ENCODE peak calls at places on chromosomes 4 and X, in nine cellular contexts. One of them, this sample, is unnamed.

GRCh38 chr4:186485621-186486062 is 69.7 kb downstream of the MTNR1A start:
- DNase-seq in GM06990: no peak
- DNase-seq in H9: no peak
- DNase-seq in brain microvascular endothelial cell: no peak
- DNase-seq in lower lobe of right lung: no peak
- DNase-seq in CD8-positive, alpha-beta T cell: no peak
- DNase-seq in mucosa of descending colon: no peak
- DNase-seq in CD4-positive, alpha-beta T cell: no peak
- DNase-seq in fibroblast of pulmonary artery: peak; percentile 17
- DNase-seq in this sample: no peak

GRCh38 chr4:67624939-67625338 is 66.4 kb downstream of the STAP1 start:
- DNase-seq in GM06990: no peak
- DNase-seq in H9: no peak
- DNase-seq in brain microvascular endothelial cell: no peak
- DNase-seq in lower lobe of right lung: no peak
- DNase-seq in CD8-positive, alpha-beta T cell: no peak
- DNase-seq in mucosa of descending colon: no peak
- DNase-seq in CD4-positive, alpha-beta T cell: no peak
- DNase-seq in fibroblast of pulmonary artery: no peak
- DNase-seq in this sample: no peak

GRCh38 chrX:93874554-93874953 is 200.5 kb downstream of the FAM133A start:
- DNase-seq in GM06990: no peak
- DNase-seq in H9: peak; percentile 37
- DNase-seq in brain microvascular endothelial cell: no peak
- DNase-seq in lower lobe of right lung: no peak
- DNase-seq in CD8-positive, alpha-beta T cell: no peak
- DNase-seq in mucosa of descending colon: no peak
- DNase-seq in CD4-positive, alpha-beta T cell: no peak
- DNase-seq in fibroblast of pulmonary artery: peak; percentile 7
- DNase-seq in this sample: peak; percentile 11

GRCh38 chrX:26927419-26927818 is 535.7 kb downstream of the PPP4R3C start:
- DNase-seq in GM06990: no peak
- DNase-seq in H9: no peak
- DNase-seq in brain microvascular endothelial cell: no peak
- DNase-seq in lower lobe of right lung: no peak
- DNase-seq in CD8-positive, alpha-beta T cell: no peak
- DNase-seq in mucosa of descending colon: no peak
- DNase-seq in CD4-positive, alpha-beta T cell: no peak
- DNase-seq in fibroblast of pulmonary artery: no peak
- DNase-seq in this sample: no peak

GRCh38 chr4:26490111-26490979 is at the start of gene CCKAR:
- DNase-seq in GM06990: no peak
- DNase-seq in H9: no peak
- DNase-seq in brain microvascular endothelial cell: no peak
- DNase-seq in lower lobe of right lung: no peak
- DNase-seq in CD8-positive, alpha-beta T cell: no peak
- DNase-seq in mucosa of descending colon: no peak
- DNase-seq in CD4-positive, alpha-beta T cell: no peak
- DNase-seq in fibroblast of pulmonary artery: no peak
- DNase-seq in this sample: no peak

GRCh38 chr4:102789317-102789717 is 28.5 kb upstream of the MANBA start:
- DNase-seq in GM06990: no peak
- DNase-seq in H9: no peak
- DNase-seq in brain microvascular endothelial cell: peak; percentile 40
- DNase-seq in lower lobe of right lung: no peak
- DNase-seq in CD8-positive, alpha-beta T cell: no peak
- DNase-seq in mucosa of descending colon: no peak
- DNase-seq in CD4-positive, alpha-beta T cell: no peak
- DNase-seq in fibroblast of pulmonary artery: peak; percentile 88
- DNase-seq in this sample: no peak

GRCh38 chrX:103688949-103689348 is 2.5 kb upstream of the MORF4L2 start:
- DNase-seq in GM06990: peak; percentile 14
- DNase-seq in H9: no peak
- DNase-seq in brain microvascular endothelial cell: peak; percentile 5
- DNase-seq in lower lobe of right lung: no peak
- DNase-seq in CD8-positive, alpha-beta T cell: no peak
- DNase-seq in mucosa of descending colon: no peak
- DNase-seq in CD4-positive, alpha-beta T cell: no peak
- DNase-seq in fibroblast of pulmonary artery: peak; percentile 59
- DNase-seq in this sample: no peak

GRCh38 chrX:110915120-110915519 is 119.5 kb upstream of the CHRDL1 start:
- DNase-seq in GM06990: no peak
- DNase-seq in H9: no peak
- DNase-seq in brain microvascular endothelial cell: no peak
- DNase-seq in lower lobe of right lung: no peak
- DNase-seq in CD8-positive, alpha-beta T cell: no peak
- DNase-seq in mucosa of descending colon: no peak
- DNase-seq in CD4-positive, alpha-beta T cell: no peak
- DNase-seq in fibroblast of pulmonary artery: peak; percentile 0
- DNase-seq in this sample: no peak

GRCh38 chrX:13128104-13128503 is 83.7 kb upstream of the FAM9C start:
- DNase-seq in GM06990: no peak
- DNase-seq in H9: no peak
- DNase-seq in brain microvascular endothelial cell: no peak
- DNase-seq in lower lobe of right lung: no peak
- DNase-seq in CD8-positive, alpha-beta T cell: no peak
- DNase-seq in mucosa of descending colon: no peak
- DNase-seq in CD4-positive, alpha-beta T cell: no peak
- DNase-seq in fibroblast of pulmonary artery: peak; percentile 53
- DNase-seq in this sample: no peak

GRCh38 chrX:49058794-49059193 is at the start of gene CCDC120:
- DNase-seq in GM06990: no peak
- DNase-seq in H9: peak; percentile 68
- DNase-seq in brain microvascular endothelial cell: no peak
- DNase-seq in lower lobe of right lung: peak; percentile 51
- DNase-seq in CD8-positive, alpha-beta T cell: no peak
- DNase-seq in mucosa of descending colon: peak; percentile 62
- DNase-seq in CD4-positive, alpha-beta T cell: no peak
- DNase-seq in fibroblast of pulmonary artery: no peak
- DNase-seq in this sample: no peak

GRCh38 chrX:113510586-113510985 is 670.0 kb upstream of the AMOT start:
- DNase-seq in GM06990: no peak
- DNase-seq in H9: no peak
- DNase-seq in brain microvascular endothelial cell: no peak
- DNase-seq in lower lobe of right lung: no peak
- DNase-seq in CD8-positive, alpha-beta T cell: no peak
- DNase-seq in mucosa of descending colon: no peak
- DNase-seq in CD4-positive, alpha-beta T cell: no peak
- DNase-seq in fibroblast of pulmonary artery: no peak
- DNase-seq in this sample: no peak

GRCh38 chr4:188976644-188977115 is 837.4 kb downstream of the TRIML1 start:
- DNase-seq in GM06990: no peak
- DNase-seq in H9: peak; percentile 75
- DNase-seq in brain microvascular endothelial cell: peak; percentile 28
- DNase-seq in lower lobe of right lung: no peak
- DNase-seq in CD8-positive, alpha-beta T cell: no peak
- DNase-seq in mucosa of descending colon: no peak
- DNase-seq in CD4-positive, alpha-beta T cell: no peak
- DNase-seq in fibroblast of pulmonary artery: peak; percentile 21
- DNase-seq in this sample: no peak

DNA sequence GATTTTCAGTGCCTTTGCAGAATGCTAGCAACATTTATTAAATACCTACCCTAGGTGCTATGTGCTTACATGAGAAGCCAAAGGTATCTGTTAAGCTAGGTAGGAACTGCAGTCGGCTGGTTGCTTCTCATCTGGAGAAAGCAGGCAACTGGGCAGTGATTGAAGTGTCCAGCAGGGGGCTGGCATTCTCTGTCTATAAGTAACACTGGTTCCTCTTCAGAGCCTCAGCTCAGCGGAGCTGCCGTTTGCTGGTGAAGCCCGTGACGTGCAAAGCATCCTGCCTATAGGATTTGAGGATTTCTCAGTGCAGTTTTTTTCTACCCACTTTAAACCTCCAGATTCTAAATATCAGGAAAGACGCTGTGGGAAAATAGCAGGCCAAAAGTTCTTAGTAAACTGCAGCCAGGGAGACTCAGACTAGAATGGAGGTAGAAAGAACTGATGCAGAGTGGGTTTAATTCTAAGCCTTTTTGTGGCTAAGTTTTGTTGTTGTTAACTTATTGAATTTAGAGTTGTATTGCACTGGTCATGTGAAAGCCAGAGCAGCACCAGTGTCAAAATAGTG is at the start of gene GRPR:
- DNase-seq in GM06990: peak; percentile 67
- DNase-seq in H9: peak; percentile 95
- DNase-seq in brain microvascular endothelial cell: peak; percentile 90
- DNase-seq in lower lobe of right lung: peak; percentile 76
- DNase-seq in CD8-positive, alpha-beta T cell: peak; percentile 54
- DNase-seq in mucosa of descending colon: peak; percentile 69
- DNase-seq in CD4-positive, alpha-beta T cell: peak; percentile 48
- DNase-seq in fibroblast of pulmonary artery: peak; percentile 84
- DNase-seq in this sample: peak; percentile 76
- TF ChIP-seq CTCF in GM06990: peak; percentile 83
- TF ChIP-seq CTCF in H9: peak; percentile 96
- TF ChIP-seq CTCF in brain microvascular endothelial cell: peak; percentile 91
- TF ChIP-seq CTCF in lower lobe of right lung: peak; percentile 67
- TF ChIP-seq CTCF in CD8-positive, alpha-beta T cell: peak; percentile 24
- TF ChIP-seq CTCF in mucosa of descending colon: peak; percentile 40
- TF ChIP-seq CTCF in CD4-positive, alpha-beta T cell: peak; percentile 54
- TF ChIP-seq CTCF in fibroblast of pulmonary artery: peak; percentile 66
- TF ChIP-seq CTCF in this sample: peak; percentile 85

GRCh38 chrX:130263016-130263415 is 5.7 kb downstream of the ZNF280C start:
- DNase-seq in GM06990: no peak
- DNase-seq in H9: no peak
- DNase-seq in brain microvascular endothelial cell: no peak
- DNase-seq in lower lobe of right lung: no peak
- DNase-seq in CD8-positive, alpha-beta T cell: no peak
- DNase-seq in mucosa of descending colon: no peak
- DNase-seq in CD4-positive, alpha-beta T cell: no peak
- DNase-seq in fibroblast of pulmonary artery: no peak
- DNase-seq in this sample: no peak

GRCh38 chrX:130264573-130264972 is 4.1 kb downstream of the ZNF280C start:
- DNase-seq in GM06990: no peak
- DNase-seq in H9: no peak
- DNase-seq in brain microvascular endothelial cell: no peak
- DNase-seq in lower lobe of right lung: no peak
- DNase-seq in CD8-positive, alpha-beta T cell: no peak
- DNase-seq in mucosa of descending colon: no peak
- DNase-seq in CD4-positive, alpha-beta T cell: no peak
- DNase-seq in fibroblast of pulmonary artery: peak; percentile 20
- DNase-seq in this sample: no peak

DNA sequence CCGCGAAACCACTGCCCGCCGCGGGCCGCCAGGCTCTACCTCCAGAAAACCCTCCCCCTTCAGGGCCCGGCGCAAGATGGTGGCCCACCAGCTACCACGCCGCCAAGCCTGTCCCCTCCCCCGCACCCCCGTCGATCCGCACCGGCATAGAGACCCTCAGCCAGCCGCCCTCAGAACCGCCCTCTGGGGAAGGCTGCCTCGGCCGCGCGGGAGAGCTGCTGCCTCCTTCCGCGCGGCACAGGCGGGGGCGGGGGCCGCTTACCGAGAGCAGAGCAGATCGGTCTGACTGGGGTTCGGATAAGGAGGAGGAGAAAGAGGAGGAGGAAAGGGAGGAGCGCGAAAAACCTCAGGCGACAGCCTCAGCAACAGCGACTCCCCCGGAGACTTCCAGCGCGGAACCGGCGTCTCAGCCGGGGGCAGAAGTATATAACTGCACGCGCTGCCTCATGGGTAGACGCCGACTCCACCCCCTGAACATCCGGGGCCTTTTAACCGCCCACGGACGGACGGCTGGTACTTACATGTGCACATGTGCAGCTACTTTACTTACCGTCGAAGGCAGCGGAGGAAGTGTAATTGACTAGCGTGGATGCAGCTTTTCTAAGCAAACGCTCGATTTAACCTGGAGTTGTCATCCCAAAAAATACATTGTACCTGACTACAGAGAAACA is at the start of gene ZNF280C:
- DNase-seq in GM06990: peak; percentile 94
- DNase-seq in H9: peak; percentile 85
- DNase-seq in brain microvascular endothelial cell: peak; percentile 91
- DNase-seq in lower lobe of right lung: peak; percentile 92
- DNase-seq in CD8-positive, alpha-beta T cell: peak; percentile 87
- DNase-seq in mucosa of descending colon: peak; percentile 91
- DNase-seq in CD4-positive, alpha-beta T cell: peak; percentile 88
- DNase-seq in fibroblast of pulmonary artery: peak; percentile 94
- DNase-seq in this sample: peak; percentile 94
- TF ChIP-seq CTCF in GM06990: peak; percentile 27
- TF ChIP-seq CTCF in H9: peak; percentile 32
- TF ChIP-seq CTCF in brain microvascular endothelial cell: peak; percentile 59
- TF ChIP-seq CTCF in lower lobe of right lung: peak; percentile 33
- TF ChIP-seq CTCF in CD8-positive, alpha-beta T cell: no peak
- TF ChIP-seq CTCF in mucosa of descending colon: no peak
- TF ChIP-seq CTCF in CD4-positive, alpha-beta T cell: peak; percentile 31
- TF ChIP-seq CTCF in fibroblast of pulmonary artery: peak; percentile 27
- TF ChIP-seq CTCF in this sample: peak; percentile 50

GRCh38 chr4:70187216-70187615 is 8.3 kb upstream of the ODAM start:
- DNase-seq in GM06990: no peak
- DNase-seq in H9: no peak
- DNase-seq in brain microvascular endothelial cell: no peak
- DNase-seq in lower lobe of right lung: no peak
- DNase-seq in CD8-positive, alpha-beta T cell: no peak
- DNase-seq in mucosa of descending colon: no peak
- DNase-seq in CD4-positive, alpha-beta T cell: no peak
- DNase-seq in fibroblast of pulmonary artery: no peak
- DNase-seq in this sample: no peak

GRCh38 chr4:70183168-70183939 is 12.2 kb upstream of the ODAM start:
- DNase-seq in GM06990: peak; percentile 0
- DNase-seq in H9: peak; percentile 42
- DNase-seq in brain microvascular endothelial cell: peak; percentile 67
- DNase-seq in lower lobe of right lung: no peak
- DNase-seq in CD8-positive, alpha-beta T cell: no peak
- DNase-seq in mucosa of descending colon: no peak
- DNase-seq in CD4-positive, alpha-beta T cell: no peak
- DNase-seq in fibroblast of pulmonary artery: peak; percentile 78
- DNase-seq in this sample: peak; percentile 48

GRCh38 chr4:70182517-70183167 is 12.9 kb upstream of the ODAM start:
- DNase-seq in GM06990: no peak
- DNase-seq in H9: no peak
- DNase-seq in brain microvascular endothelial cell: no peak
- DNase-seq in lower lobe of right lung: no peak
- DNase-seq in CD8-positive, alpha-beta T cell: no peak
- DNase-seq in mucosa of descending colon: no peak
- DNase-seq in CD4-positive, alpha-beta T cell: no peak
- DNase-seq in fibroblast of pulmonary artery: no peak
- DNase-seq in this sample: no peak

GRCh38 chr4:70178075-70178660 is 17.4 kb upstream of the ODAM start:
- DNase-seq in GM06990: no peak
- DNase-seq in H9: peak; percentile 33
- DNase-seq in brain microvascular endothelial cell: no peak
- DNase-seq in lower lobe of right lung: no peak
- DNase-seq in CD8-positive, alpha-beta T cell: no peak
- DNase-seq in mucosa of descending colon: no peak
- DNase-seq in CD4-positive, alpha-beta T cell: no peak
- DNase-seq in fibroblast of pulmonary artery: no peak
- DNase-seq in this sample: no peak

GRCh38 chr4:70183940-70184246 is 11.6 kb upstream of the ODAM start:
- DNase-seq in GM06990: no peak
- DNase-seq in H9: no peak
- DNase-seq in brain microvascular endothelial cell: no peak
- DNase-seq in lower lobe of right lung: no peak
- DNase-seq in CD8-positive, alpha-beta T cell: no peak
- DNase-seq in mucosa of descending colon: no peak
- DNase-seq in CD4-positive, alpha-beta T cell: no peak
- DNase-seq in fibroblast of pulmonary artery: no peak
- DNase-seq in this sample: no peak
- TF ChIP-seq CTCF in GM06990: no peak
- TF ChIP-seq CTCF in H9: no peak
- TF ChIP-seq CTCF in brain microvascular endothelial cell: no peak
- TF ChIP-seq CTCF in lower lobe of right lung: peak; percentile 22
- TF ChIP-seq CTCF in CD8-positive, alpha-beta T cell: no peak
- TF ChIP-seq CTCF in mucosa of descending colon: no peak
- TF ChIP-seq CTCF in CD4-positive, alpha-beta T cell: no peak
- TF ChIP-seq CTCF in fibroblast of pulmonary artery: no peak
- TF ChIP-seq CTCF in this sample: no peak

GRCh38 chr4:139083533-139084424 is 68.2 kb downstream of the NOCT start:
- DNase-seq in GM06990: peak; percentile 92
- DNase-seq in H9: peak; percentile 85
- DNase-seq in brain microvascular endothelial cell: peak; percentile 86
- DNase-seq in lower lobe of right lung: peak; percentile 95
- DNase-seq in CD8-positive, alpha-beta T cell: peak; percentile 80
- DNase-seq in mucosa of descending colon: peak; percentile 93
- DNase-seq in CD4-positive, alpha-beta T cell: peak; percentile 80
- DNase-seq in fibroblast of pulmonary artery: peak; percentile 92
- DNase-seq in this sample: peak; percentile 97
- TF ChIP-seq CTCF in GM06990: peak; percentile 24
- TF ChIP-seq CTCF in H9: peak; percentile 42
- TF ChIP-seq CTCF in brain microvascular endothelial cell: peak; percentile 31
- TF ChIP-seq CTCF in lower lobe of right lung: peak; percentile 55
- TF ChIP-seq CTCF in CD8-positive, alpha-beta T cell: peak; percentile 18
- TF ChIP-seq CTCF in mucosa of descending colon: no peak
- TF ChIP-seq CTCF in CD4-positive, alpha-beta T cell: no peak
- TF ChIP-seq CTCF in fibroblast of pulmonary artery: no peak
- TF ChIP-seq CTCF in this sample: peak; percentile 35